ENCODE peak calls at places on chromosomes 4 and X, in four cellular contexts. U, M, S and D are unnamed samples.

GRCh38 chrX:70554081-70554480 is 109.4 kb downstream of the DLG3 start:
- DNase-seq in U (peak; percentile 1), M (no peak), S (no peak), D (peak; percentile 28)

GRCh38 chrX:38882894-38883620 is 81.8 kb downstream of the MID1IP1 start:
- DNase-seq in U (no peak), M (no peak), S (no peak), D (peak; percentile 90)

GRCh38 chrX:49029876-49030275 is 13.3 kb downstream of the TFE3 start:
- DNase-seq in U (no peak), M (no peak), S (no peak), D (no peak)

GRCh38 chr4:38412137-38412536 is 251.9 kb upstream of the KLF3 start:
- DNase-seq in U (no peak), M (no peak), S (no peak), D (no peak)

GRCh38 chr4:105520819-105521790 is 31.3 kb upstream of the ARHGEF38 start:
- DNase-seq in U (peak; percentile 58), M (peak; percentile 15), S (no peak), D (peak; percentile 32)

GRCh38 chr4:129240816-129241215 is 144.9 kb downstream of the C4orf33 start:
- DNase-seq in U (no peak), M (no peak), S (no peak), D (no peak)

GRCh38 chr4:113548303-113548702 is 213.2 kb downstream of the CAMK2D start:
- DNase-seq in U (no peak), M (no peak), S (no peak), D (no peak)

GRCh38 chr4:831483-831805 is 5.5 kb upstream of the CPLX1 start:
- DNase-seq in U (no peak), M (no peak), S (no peak), D (no peak)

GRCh38 chrX:44580466-44580865 is 37.8 kb upstream of the FUNDC1 start:
- DNase-seq in U (no peak), M (no peak), S (no peak), D (peak; percentile 81)

GRCh38 chr4:99473131-99473530 is 37.7 kb upstream of the C4orf17 start:
- DNase-seq in U (no peak), M (no peak), S (no peak), D (peak; percentile 11)

GRCh38 chr4:77538574-77539157 is 67.0 kb upstream of the CXCL13 start:
- DNase-seq in U (no peak), M (no peak), S (no peak), D (no peak)
- TF ChIP-seq CHD1 in U (no peak), M (no peak), S (no peak), D (no peak)

GRCh38 chr4:172950990-172951389 is 217.6 kb upstream of the GALNT7 start:
- DNase-seq in U (no peak), M (no peak), S (no peak), D (no peak)

GRCh38 chr4:172957216-172957615 is 211.4 kb upstream of the GALNT7 start:
- DNase-seq in U (peak; percentile 37), M (no peak), S (no peak), D (no peak)

GRCh38 chr4:172952052-172952451 is 216.6 kb upstream of the GALNT7 start:
- DNase-seq in U (no peak), M (no peak), S (no peak), D (no peak)

DNA sequence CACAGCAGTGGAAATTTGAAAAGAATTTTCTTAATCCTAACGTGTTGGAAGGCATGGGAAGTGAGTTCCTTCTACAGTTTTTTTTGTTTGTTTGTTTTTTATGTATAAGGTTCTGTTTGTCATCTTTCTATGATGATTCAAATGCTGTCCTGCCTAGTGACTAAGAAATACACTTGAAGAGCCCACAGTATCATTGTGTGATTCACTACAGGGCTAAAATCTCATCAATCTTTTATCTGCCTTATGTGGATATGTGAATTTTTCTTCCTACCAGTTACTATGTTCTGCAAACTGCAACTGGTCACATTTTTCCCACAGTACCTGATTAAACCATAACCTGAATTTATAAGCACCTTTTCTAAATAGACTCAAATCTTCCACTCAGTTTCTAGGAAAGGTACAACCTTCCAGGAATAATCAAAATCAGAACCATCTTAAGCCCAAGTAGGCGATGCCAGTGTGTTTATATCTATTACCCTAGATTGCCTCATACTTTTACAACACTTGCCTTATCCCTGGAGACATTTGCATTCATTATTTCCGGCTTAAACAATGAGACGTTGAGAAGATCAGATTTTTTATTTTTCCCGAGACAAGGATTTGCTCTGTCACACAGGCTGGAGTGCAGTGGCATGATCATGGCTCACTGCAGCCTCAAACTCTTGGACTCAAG is 214.6 kb upstream of the GALNT7 start:
- DNase-seq in U (no peak), M (no peak), S (no peak), D (peak; percentile 3)
- TF ChIP-seq CHD1 in U (no peak), M (no peak), S (no peak), D (no peak)

GRCh38 chr4:168397611-168398169 is 79.1 kb upstream of the DDX60 start:
- DNase-seq in U (no peak), M (no peak), S (no peak), D (no peak)

GRCh38 chr4:168394556-168394955 is 76.0 kb upstream of the DDX60 start:
- DNase-seq in U (no peak), M (no peak), S (no peak), D (no peak)

GRCh38 chr4:168398188-168398587 is 79.6 kb upstream of the DDX60 start:
- DNase-seq in U (no peak), M (no peak), S (no peak), D (no peak)

DNA sequence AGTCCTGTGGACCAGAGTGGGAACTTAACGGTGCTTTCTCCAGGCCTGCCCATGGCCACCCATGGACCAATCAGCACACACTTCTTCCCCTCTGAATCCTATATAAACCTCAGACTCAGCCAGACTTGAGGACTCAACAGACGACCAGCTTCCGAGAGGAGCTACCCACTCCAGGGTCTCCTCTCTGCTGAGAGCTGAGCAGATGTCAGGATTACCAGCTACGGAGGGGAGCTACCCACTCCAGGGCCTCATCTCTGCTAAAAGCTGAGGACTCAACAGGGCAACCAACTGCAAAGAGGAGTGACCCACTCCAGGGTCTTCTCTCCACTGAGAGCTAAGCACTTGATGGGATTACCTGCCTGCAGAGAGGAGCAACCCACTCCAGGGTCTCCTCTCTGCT is 80.0 kb upstream of the DDX60 start:
- DNase-seq in U (peak; percentile 7), M (no peak), S (no peak), D (no peak)
- TF ChIP-seq CHD1 in U (no peak), M (no peak), S (no peak), D (no peak)

GRCh38 chr4:184355111-184355604 is 119.2 kb downstream of the IRF2 start:
- DNase-seq in U (peak; percentile 88), M (peak; percentile 84), S (no peak), D (peak; percentile 93)
- TF ChIP-seq CHD1 in U (no peak), M (no peak), S (no peak), D (no peak)

DNA sequence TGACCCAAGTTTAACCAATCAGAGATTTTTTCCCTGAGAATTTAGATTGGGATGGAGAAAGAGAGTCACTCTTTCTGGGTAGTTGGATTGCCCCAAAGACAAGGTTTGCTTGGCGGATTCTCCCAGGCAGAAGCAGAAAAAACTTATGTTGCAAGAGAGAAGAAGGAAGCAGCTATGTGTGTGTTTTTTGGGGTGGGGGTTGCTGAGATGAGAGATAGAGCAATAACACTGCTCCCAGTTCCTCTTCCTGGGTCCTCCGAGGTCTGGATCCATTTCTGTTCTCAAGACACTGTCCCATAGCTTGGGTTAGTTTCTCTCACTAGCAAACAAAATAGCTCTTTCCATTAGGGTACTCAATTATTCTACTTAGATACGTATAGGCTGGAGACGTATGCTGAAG is 222.1 kb downstream of the STIM2 start:
- DNase-seq in U (no peak), M (no peak), S (no peak), D (no peak)
- TF ChIP-seq CHD1 in U (no peak), M (no peak), S (no peak), D (no peak)